ENCODE peak calls at places on chromosomes 5 and 9, in six cellular contexts. V is neuronal stem cell, B is mesenchymal stem cell, R is H9, F is IMR-90, Q is H1. K is an unnamed sample. For H3K4me1, the result is how much of the 10 kb centered on the place peaks cover.

GRCh38 chr9:136089697-136090045 is 5.4 kb downstream of the NACC2 start:
- DNase-seq in V (no peak), B (peak), R (no peak), F (peak), Q (no peak), K (no peak)

GRCh38 chr9:4859035-4859434 is 66.3 kb downstream of the RCL1 start:
- DNase-seq in V (no peak), B (no peak), R (no peak), F (no peak), Q (no peak), K (no peak)

GRCh38 chr9:101398930-101399640 is 434 bp downstream of the ZNF189 start:
- DNase-seq in V (no peak), B (no peak), R (no peak), F (no peak), Q (no peak), K (no peak)

GRCh38 chr9:93270976-93271375 is 87.0 kb downstream of the WNK2 start:
- DNase-seq in V (no peak), B (no peak), R (no peak), F (no peak), Q (no peak), K (no peak)

GRCh38 chr5:129460121-129460950 is at the start of gene ADAMTS19:
- DNase-seq in V (peak), B (peak), R (peak), F (peak), Q (no peak), K (peak)

GRCh38 chr5:138748630-138749081 is 4.6 kb upstream of the CTNNA1 start:
- DNase-seq in V (no peak), B (peak), R (no peak), F (peak), Q (no peak), K (peak)

GRCh38 chr5:143515829-143516228 is 112.3 kb upstream of the NR3C1 start:
- DNase-seq in V (no peak), B (peak), R (no peak), F (peak), Q (no peak), K (no peak)

GRCh38 chr5:97355775-97356174 is 172.7 kb upstream of the RIOK2 start:
- DNase-seq in V (no peak), B (no peak), R (no peak), F (no peak), Q (no peak), K (no peak)

GRCh38 chr9:137009217-137009616 is 12.8 kb upstream of the CLIC3 start:
- DNase-seq in V (no peak), B (no peak), R (no peak), F (no peak), Q (no peak), K (no peak)

GRCh38 chr9:2271426-2271825 is 256.3 kb downstream of the SMARCA2 start:
- DNase-seq in V (no peak), B (no peak), R (peak), F (no peak), Q (peak), K (peak)

GRCh38 chr9:88429595-88430430 is 41.6 kb downstream of the SPIN1 start:
- DNase-seq in V (no peak), B (peak), R (no peak), F (peak), Q (no peak), K (peak)

GRCh38 chr5:38925154-38925925 is 79.5 kb downstream of the OSMR start:
- DNase-seq in V (no peak), B (peak), R (no peak), F (peak), Q (no peak), K (peak)

GRCh38 chr9:77588319-77588937 is 59.7 kb downstream of the GNA14 start:
- DNase-seq in V (peak), B (peak), R (no peak), F (peak), Q (no peak), K (peak)

GRCh38 chr5:135565691-135566421 is 12.9 kb downstream of the CXCL14 start:
- DNase-seq in V (peak), B (peak), R (peak), F (peak), Q (no peak), K (peak)

GRCh38 chr5:116528519-116529234 is 45.9 kb downstream of the SEMA6A start:
- DNase-seq in V (no peak), B (no peak), R (no peak), F (no peak), Q (no peak), K (no peak)

GRCh38 chr5:103452666-103453065 is 109.9 kb downstream of the NUDT12 start:
- DNase-seq in V (no peak), B (no peak), R (no peak), F (peak), Q (no peak), K (peak)

GRCh38 chr9:109311281-109311680 is 9.6 kb downstream of the EPB41L4B start:
- DNase-seq in V (no peak), B (no peak), R (no peak), F (peak), Q (no peak), K (no peak)

GRCh38 chr9:97900103-97900737 is 22.1 kb downstream of the TRMO start:
- DNase-seq in V (no peak), B (no peak), R (no peak), F (peak), Q (no peak), K (no peak)

GRCh38 chr5:93819666-93820065 is 78.3 kb upstream of the POU5F2 start:
- DNase-seq in V (no peak), B (no peak), R (peak), F (no peak), Q (no peak), K (no peak)

GRCh38 chr9:575139-575538 is 266.4 kb upstream of the DMRT1 start:
- DNase-seq in V (no peak), B (no peak), R (no peak), F (no peak), Q (no peak), K (no peak)

GRCh38 chr9:2242778-2243395 is 227.7 kb downstream of the SMARCA2 start:
- DNase-seq in V (no peak), B (no peak), R (peak), F (no peak), Q (no peak), K (peak)

GRCh38 chr9:91060520-91061343 is 259.1 kb downstream of the SYK start:
- DNase-seq in V (no peak), B (peak), R (no peak), F (peak), Q (no peak), K (peak)

GRCh38 chr5:6003040-6003825 is 375.1 kb downstream of the MED10 start:
- DNase-seq in V (no peak), B (no peak), R (no peak), F (no peak), Q (no peak), K (peak)

GRCh38 chr9:133117271-133118178 is 3.5 kb downstream of the RALGDS start:
- DNase-seq in V (no peak), B (no peak), R (no peak), F (no peak), Q (no peak), K (no peak)

GRCh38 chr5:59588922-59589321 is 304.6 kb downstream of the PDE4D start:
- DNase-seq in V (no peak), B (peak), R (no peak), F (no peak), Q (no peak), K (no peak)

GRCh38 chr9:127919253-127919815 is 2.5 kb upstream of the ST6GALNAC4 start:
- DNase-seq in V (no peak), B (peak), R (no peak), F (peak), Q (no peak), K (peak)
- H3K4me1 ChIP-seq in V (under half), B (under half), R (under half), F (under half), Q (under half), K (under half)

GRCh38 chr9:134707031-134707680 is 65.6 kb downstream of the COL5A1 start:
- DNase-seq in V (no peak), B (peak), R (no peak), F (peak), Q (no peak), K (no peak)
- H3K4me2 ChIP-seq in V (no peak), B (no peak), R (no peak), F (no peak), Q (no peak), K (no peak)

DNA sequence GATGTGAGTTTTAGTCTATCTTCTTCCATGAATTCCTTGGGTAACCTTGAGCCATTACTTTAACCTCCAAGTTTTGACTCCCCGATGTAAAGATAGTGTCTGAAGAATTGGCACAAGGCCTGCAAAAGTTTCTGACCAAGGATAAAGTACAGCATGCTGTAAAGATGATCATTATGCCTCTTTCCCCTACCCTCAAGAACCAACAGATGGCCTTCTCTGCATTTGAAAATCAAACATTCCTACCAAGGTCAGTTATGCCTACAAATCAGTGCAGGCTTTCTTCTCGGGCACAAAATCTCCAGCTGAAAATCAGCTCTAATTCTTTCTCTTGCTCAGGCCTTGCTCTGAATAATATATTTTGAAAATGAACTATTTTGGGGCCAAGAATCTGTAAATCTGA is 59.8 kb downstream of the PPP2R2B start:
- DNase-seq in V (no peak), B (no peak), R (no peak), F (no peak), Q (no peak), K (no peak)
- H3K14ac ChIP-seq in V (no peak), B (no peak), R (no peak), F (no peak), Q (no peak), K (no peak)

GRCh38 chr9:30243467-30243866 is 2141.0 kb upstream of the ACO1 start:
- DNase-seq in V (no peak), B (no peak), R (no peak), F (no peak), Q (no peak), K (no peak)

GRCh38 chr9:30235068-30235467 is 2149.4 kb upstream of the ACO1 start:
- DNase-seq in V (no peak), B (no peak), R (no peak), F (no peak), Q (no peak), K (no peak)

GRCh38 chr9:30235564-30235963 is 2148.9 kb upstream of the ACO1 start:
- DNase-seq in V (no peak), B (no peak), R (no peak), F (no peak), Q (no peak), K (no peak)

GRCh38 chr9:30239875-30240274 is 2144.6 kb upstream of the ACO1 start:
- DNase-seq in V (no peak), B (no peak), R (no peak), F (no peak), Q (no peak), K (no peak)
- H3K4me1 ChIP-seq in V (under half), B (under half), R (under half), F (under half), Q (under half), K (under half)

GRCh38 chr5:111962906-111963305 is 205.9 kb upstream of the NREP start:
- DNase-seq in V (no peak), B (no peak), R (no peak), F (no peak), Q (no peak), K (no peak)
- H3K4me2 ChIP-seq in V (no peak), B (no peak), R (no peak), F (no peak), Q (no peak), K (no peak)

DNA sequence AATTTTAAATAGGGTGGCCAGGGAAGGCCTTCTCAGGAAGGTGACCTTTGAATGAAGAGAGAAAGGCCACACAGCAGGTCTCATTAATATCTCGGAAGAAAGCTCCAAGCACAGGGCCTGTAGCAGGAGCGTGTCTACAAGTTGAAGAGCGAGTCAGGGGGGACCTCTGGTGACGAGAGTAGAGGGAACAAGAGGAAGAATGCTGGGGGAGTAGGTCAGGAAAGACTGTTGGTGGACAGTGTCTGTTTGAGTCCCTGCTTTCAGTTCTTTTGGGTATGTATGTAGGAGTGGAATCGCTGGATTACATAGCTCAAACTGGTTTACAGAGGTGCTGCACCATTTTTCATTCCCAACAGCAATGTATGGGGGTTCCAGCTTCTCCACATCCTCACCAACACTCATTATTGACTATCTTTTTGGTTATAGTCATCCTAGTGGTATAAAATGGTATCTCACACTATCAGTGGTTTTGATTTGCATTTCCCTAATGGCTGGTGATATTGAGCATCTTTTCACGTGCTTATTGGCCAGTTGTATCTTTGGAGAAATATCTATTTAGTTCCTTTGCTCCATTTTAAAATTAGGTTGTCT is 55.8 kb downstream of the NUP214 start:
- DNase-seq in V (no peak), B (peak), R (no peak), F (no peak), Q (no peak), K (no peak)
- H3K14ac ChIP-seq in V (no peak), B (no peak), R (no peak), F (peak), Q (no peak), K (no peak)

GRCh38 chr5:151080620-151081425 is at the start of gene TNIP1:
- DNase-seq in V (peak), B (peak), R (peak), F (peak), Q (peak), K (peak)
- H3K4me1 ChIP-seq in V (under half), B (under half), R (under half), F (under half), Q (under half), K (under half)

GRCh38 chr9:95055851-95056551 is 261.5 kb downstream of the FANCC start:
- DNase-seq in V (no peak), B (peak), R (no peak), F (peak), Q (no peak), K (no peak)
- H3K4me2 ChIP-seq in V (no peak), B (peak), R (no peak), F (peak), Q (no peak), K (no peak)

GRCh38 chr5:31936699-31937098 is 237.4 kb downstream of the GOLPH3 start:
- DNase-seq in V (no peak), B (no peak), R (no peak), F (no peak), Q (no peak), K (no peak)
- H3K14ac ChIP-seq in V (no peak), B (no peak), R (no peak), F (no peak), Q (no peak), K (peak)

GRCh38 chr5:134509308-134510040 is 16.0 kb upstream of the JADE2 start:
- DNase-seq in V (no peak), B (peak), R (peak), F (peak), Q (no peak), K (peak)
- H3K4me1 ChIP-seq in V (under half), B (under half), R (under half), F (under half), Q (under half), K (under half)

K was measured in trophoblast cell.